ENCODE peak calls at places on chromosomes 11 and 22, in ten cellular contexts. U is fibroblast of lung, X is GM23248, L is DND-41, M is endothelial cell of umbilical vein, O is PC-9, Z is SK-N-MC, E is mammary epithelial cell, W is neural progenitor cell, J is GM23338. I is an unnamed sample.
A peak's percentile ranks its signal among the peaks of the same experiment; 100 is the strongest.

GRCh38 chr11:93906486-93906885 is 56.1 kb upstream of the VSTM5 start:
- DNase-seq in U (no peak), X (no peak), L (no peak), M (no peak), O (no peak), Z (no peak), E (no peak), W (no peak), J (no peak), I (peak; percentile 91)

GRCh38 chr22:19673660-19674059 is 40.6 kb upstream of the SEPTIN5 start:
- DNase-seq in U (no peak), X (no peak), L (no peak), M (no peak), O (no peak), Z (no peak), E (no peak), W (no peak), J (no peak), I (no peak)

GRCh38 chr11:88538088-88538487 is 200.6 kb upstream of the CTSC start:
- DNase-seq in U (peak; percentile 42), X (peak; percentile 78), L (no peak), M (peak; percentile 42), O (peak; percentile 89), Z (no peak), E (peak; percentile 76), W (no peak), J (no peak), I (peak; percentile 88)

GRCh38 chr22:33194529-33194928 is 136.3 kb upstream of the SYN3 start:
- DNase-seq in U (no peak), X (no peak), L (no peak), M (no peak), O (no peak), Z (no peak), E (no peak), W (no peak), J (peak; percentile 45), I (no peak)

GRCh38 chr22:24134090-24134846 is 47.0 kb upstream of the SUSD2 start:
- DNase-seq in U (peak; percentile 39), X (no peak), L (peak; percentile 53), M (no peak), O (no peak), Z (no peak), E (no peak), W (peak; percentile 23), J (peak; percentile 34), I (no peak)

GRCh38 chr11:45983471-45983845 is 61.0 kb downstream of the LARGE2 start:
- DNase-seq in U (no peak), X (no peak), L (no peak), M (no peak), O (no peak), Z (no peak), E (no peak), W (no peak), J (peak; percentile 30), I (no peak)

GRCh38 chr11:47314992-47315391 is 37.5 kb downstream of the MYBPC3 start:
- DNase-seq in U (no peak), X (peak; percentile 60), L (no peak), M (no peak), O (no peak), Z (no peak), E (no peak), W (no peak), J (no peak), I (no peak)

GRCh38 chr11:71488968-71489265 is 35.9 kb downstream of the NADSYN1 start:
- DNase-seq in U (no peak), X (no peak), L (no peak), M (no peak), O (peak; percentile 32), Z (no peak), E (no peak), W (no peak), J (no peak), I (no peak)

GRCh38 chr22:22408731-22409696 is 99.5 kb downstream of the ZNF280B start:
- DNase-seq in U (peak; percentile 9), X (peak; percentile 37), L (no peak), M (no peak), O (no peak), Z (no peak), E (peak; percentile 5), W (peak; percentile 63), J (peak; percentile 74), I (peak; percentile 35)

GRCh38 chr11:2509481-2510001 is 64.7 kb downstream of the KCNQ1 start:
- DNase-seq in U (no peak), X (no peak), L (no peak), M (no peak), O (no peak), Z (no peak), E (no peak), W (no peak), J (no peak), I (no peak)

GRCh38 chr11:79055866-79056632 is 384.8 kb downstream of the TENM4 start:
- DNase-seq in U (peak; percentile 80), X (peak; percentile 76), L (no peak), M (no peak), O (no peak), Z (no peak), E (no peak), W (no peak), J (peak; percentile 45), I (no peak)

GRCh38 chr22:23384899-23385298 is 195.2 kb downstream of the IGLL1 start:
- DNase-seq in U (no peak), X (no peak), L (no peak), M (no peak), O (no peak), Z (no peak), E (no peak), W (no peak), J (no peak), I (no peak)

GRCh38 chr11:123083623-123084029 is 21.7 kb upstream of the HSPA8 start:
- DNase-seq in U (peak; percentile 98), X (peak; percentile 97), L (peak; percentile 46), M (peak; percentile 96), O (peak; percentile 95), Z (no peak), E (peak; percentile 94), W (no peak), J (no peak), I (peak; percentile 100)

GRCh38 chr11:84498016-84498415 is 1129.1 kb downstream of the DLG2 start:
- DNase-seq in U (peak; percentile 9), X (peak; percentile 82), L (no peak), M (no peak), O (no peak), Z (no peak), E (no peak), W (no peak), J (no peak), I (no peak)

GRCh38 chr11:9893474-9893873 is 229.6 kb downstream of the SWAP70 start:
- DNase-seq in U (no peak), X (no peak), L (no peak), M (peak; percentile 20), O (no peak), Z (no peak), E (no peak), W (peak; percentile 5), J (peak; percentile 44), I (peak; percentile 13)

GRCh38 chr11:15663778-15664218 is 549.1 kb downstream of the INSC start:
- DNase-seq in U (no peak), X (no peak), L (no peak), M (no peak), O (no peak), Z (no peak), E (no peak), W (peak; percentile 91), J (peak; percentile 62), I (no peak)

GRCh38 chr11:97007283-97007682 is 617.5 kb downstream of the JRKL start:
- DNase-seq in U (no peak), X (no peak), L (no peak), M (no peak), O (no peak), Z (no peak), E (no peak), W (no peak), J (no peak), I (no peak)

GRCh38 chr11:65777241-65777640 is 3.5 kb downstream of the AP5B1 start:
- DNase-seq in U (no peak), X (no peak), L (no peak), M (no peak), O (no peak), Z (no peak), E (no peak), W (no peak), J (no peak), I (no peak)

GRCh38 chr11:95520765-95521542 is 268.6 kb downstream of the FAM76B start:
- DNase-seq in U (peak; percentile 16), X (peak; percentile 56), L (no peak), M (no peak), O (peak; percentile 46), Z (peak; percentile 16), E (peak; percentile 93), W (no peak), J (no peak), I (peak; percentile 62)

GRCh38 chr22:43411040-43411919 is 534 bp upstream of the MPPED1 start:
- DNase-seq in U (no peak), X (no peak), L (no peak), M (no peak), O (no peak), Z (no peak), E (no peak), W (peak; percentile 44), J (peak; percentile 32), I (no peak)
- TF ChIP-seq EZH2 in U (peak; percentile 60), X (peak; percentile 48), L (no peak), M (peak; percentile 47), O (no peak), Z (no peak), E (no peak), W (peak; percentile 66), J (no peak), I (no peak)

GRCh38 chr22:50011447-50012200 is 941 bp downstream of the IL17REL start:
- DNase-seq in U (no peak), X (no peak), L (no peak), M (no peak), O (no peak), Z (no peak), E (no peak), W (no peak), J (peak; percentile 64), I (no peak)
- TF ChIP-seq EZH2 in U (no peak), X (peak; percentile 71), L (no peak), M (no peak), O (no peak), Z (no peak), E (no peak), W (no peak), J (no peak), I (no peak)

DNA sequence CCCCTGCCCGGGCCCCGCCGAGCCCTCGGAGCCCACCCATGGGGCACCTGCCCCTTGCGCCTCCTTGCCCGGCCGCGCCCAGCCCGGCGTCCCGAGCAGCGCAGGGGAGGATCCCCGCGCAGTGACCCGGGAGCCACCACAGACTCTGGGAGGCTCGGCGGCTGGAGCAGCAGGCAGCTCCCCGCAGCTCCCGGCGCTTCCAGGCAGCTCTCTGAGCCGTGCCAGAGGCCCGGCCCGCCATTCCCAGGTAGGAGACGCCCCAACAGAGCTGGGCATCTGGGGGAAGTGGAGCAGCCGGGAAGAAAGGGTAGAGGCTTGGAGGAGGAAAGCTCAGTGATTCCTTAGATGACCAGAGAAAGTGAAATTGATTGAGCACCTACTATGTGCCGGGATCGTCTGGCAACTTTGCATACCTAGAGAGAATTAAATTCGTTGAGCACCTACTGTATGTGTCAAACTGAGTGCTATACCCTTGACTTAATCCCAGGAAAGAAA is 670 bp downstream of the RASD2 start:
- DNase-seq in U (no peak), X (peak; percentile 55), L (no peak), M (no peak), O (no peak), Z (no peak), E (no peak), W (peak; percentile 68), J (peak; percentile 66), I (peak; percentile 18)
- TF ChIP-seq EZH2 in U (peak; percentile 65), X (no peak), L (no peak), M (peak; percentile 76), O (no peak), Z (no peak), E (no peak), W (peak; percentile 67), J (no peak), I (no peak)

GRCh38 chr22:48680601-48681000 is 1147.1 kb downstream of the BRD1 start:
- DNase-seq in U (no peak), X (no peak), L (no peak), M (no peak), O (no peak), Z (no peak), E (no peak), W (no peak), J (no peak), I (no peak)
- TF ChIP-seq EZH2 in U (no peak), X (no peak), L (no peak), M (no peak), O (no peak), Z (no peak), E (no peak), W (no peak), J (no peak), I (no peak)